ENCODE peak calls at places on chromosome 20, in four cellular contexts. G is germinal center, K is kidney tubule cell, H is NCI-H1694. Y is an unnamed sample.

GRCh38 chr20:8875586-8875985 is 193.3 kb upstream of the PLCB4 start:
- DNase-seq in G (no peak), K (no peak), H (no peak), Y (no peak)

GRCh38 chr20:59805786-59806577 is 127.5 kb downstream of the SYCP2 start:
- DNase-seq in G (no peak), K (no peak), H (no peak), Y (no peak)

GRCh38 chr20:31996996-31997395 is 13.2 kb upstream of the CCM2L start:
- DNase-seq in G (no peak), K (no peak), H (no peak), Y (no peak)

GRCh38 chr20:32839227-32839981 is 19.3 kb upstream of the EFCAB8 start:
- DNase-seq in G (no peak), K (no peak), H (no peak), Y (no peak)

GRCh38 chr20:45775411-45775810 is 16.3 kb downstream of the WFDC3 start:
- DNase-seq in G (no peak), K (no peak), H (no peak), Y (no peak)

GRCh38 chr20:13419445-13419844 is 198.4 kb downstream of the ISM1 start:
- DNase-seq in G (no peak), K (no peak), H (no peak), Y (no peak)

GRCh38 chr20:15378151-15378550 is 1040.7 kb upstream of the FLRT3 start:
- DNase-seq in G (no peak), K (no peak), H (no peak), Y (no peak)

GRCh38 chr20:14879020-14879697 is 541.7 kb upstream of the FLRT3 start:
- DNase-seq in G (no peak), K (peak), H (no peak), Y (peak)

GRCh38 chr20:41137412-41138216 is at the start of gene PLCG1:
- DNase-seq in G (peak), K (peak), H (peak), Y (no peak)

GRCh38 chr20:58377017-58377416 is 12.0 kb upstream of the VAPB start:
- DNase-seq in G (no peak), K (no peak), H (no peak), Y (no peak)

GRCh38 chr20:59158673-59159072 is 4.9 kb upstream of the ZNF831 start:
- DNase-seq in G (no peak), K (no peak), H (no peak), Y (no peak)

GRCh38 chr20:17504898-17505663 is 26.1 kb downstream of the BFSP1 start:
- DNase-seq in G (peak), K (peak), H (peak), Y (peak)

GRCh38 chr20:56222201-56222600 is 26.3 kb upstream of the MC3R start:
- DNase-seq in G (no peak), K (peak), H (no peak), Y (no peak)

Y was measured in renal cortical epithelial cell.